ENCODE peak calls at places on chromosomes 2 and 18, in six cellular contexts. C is GM23248; N is tibial artery; I is CD8-positive, alpha-beta T cell; X is right atrium auricular region; V is cardiac muscle cell. U is an unnamed sample.

GRCh38 chr2:161078211-161078539 is 82.1 kb upstream of the TANK start:
- DNase-seq in X (no peak), C (no peak), I (no peak), N (no peak), V (no peak), U (no peak)

GRCh38 chr2:36734304-36734703 is 37.8 kb downstream of the VIT start:
- DNase-seq in V (peak; percentile 47), I (no peak), C (peak; percentile 38), N (no peak), X (no peak), U (no peak)

GRCh38 chr2:24697792-24698191 is 95.4 kb downstream of the PTRHD1 start:
- DNase-seq in X (no peak), N (no peak), V (no peak), I (no peak), C (no peak), U (no peak)

GRCh38 chr2:226151157-226151556 is 648.5 kb downstream of the IRS1 start:
- DNase-seq in X (no peak), I (no peak), N (no peak), C (no peak), V (no peak), U (no peak)

GRCh38 chr2:82301506-82301905 is 1997.0 kb upstream of the LRRTM1 start:
- DNase-seq in N (no peak), X (no peak), I (no peak), C (no peak), V (no peak), U (no peak)

GRCh38 chr2:132754392-132754791 is 84.4 kb upstream of the LYPD1 start:
- DNase-seq in N (no peak), X (no peak), V (no peak), C (no peak), I (no peak), U (no peak)

GRCh38 chr18:51070545-51070944 is 40.5 kb downstream of the SMAD4 start:
- DNase-seq in N (no peak), C (peak; percentile 87), V (peak; percentile 86), I (no peak), X (no peak), U (no peak)

GRCh38 chr18:57813245-57813644 is 10.1 kb upstream of the ATP8B1 start:
- DNase-seq in N (no peak), C (peak; percentile 93), X (no peak), V (peak; percentile 75), I (no peak), U (no peak)

GRCh38 chr2:12592296-12592695 is 124.4 kb upstream of the TRIB2 start:
- DNase-seq in C (no peak), I (no peak), X (no peak), V (peak; percentile 21), N (no peak), U (no peak)

GRCh38 chr18:79507076-79507545 is 111.4 kb downstream of the NFATC1 start:
- DNase-seq in I (peak; percentile 40), N (peak; percentile 72), C (peak; percentile 79), X (peak; percentile 89), V (peak; percentile 92), U (peak; percentile 44)

GRCh38 chr2:42959993-42960834 is 167.8 kb upstream of the HAAO start:
- DNase-seq in N (no peak), V (no peak), I (no peak), C (no peak), X (no peak), U (no peak)

DNA sequence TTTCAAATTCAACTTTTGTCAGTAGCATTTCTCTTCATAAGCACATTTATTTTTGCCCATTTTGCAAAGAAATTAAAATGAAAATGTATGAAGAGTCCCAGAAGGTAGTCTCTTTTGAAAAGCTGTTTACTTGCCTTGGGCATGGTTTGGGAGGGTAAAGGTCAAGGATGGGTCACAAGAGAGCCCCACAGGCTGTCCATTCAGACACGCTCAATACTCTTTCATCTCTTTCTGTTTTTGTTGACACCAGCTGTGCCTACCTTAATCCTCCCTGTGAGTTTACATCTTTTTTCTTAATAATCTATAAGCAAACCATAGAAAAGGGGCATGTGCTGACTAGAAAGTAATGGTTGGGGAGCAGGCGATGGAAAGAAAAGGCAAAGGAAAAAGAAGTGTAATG is 49.6 kb upstream of the KLF7 start:
- DNase-seq in X (no peak), C (no peak), V (no peak), I (no peak), N (no peak), U (no peak)
- H3K4me1 ChIP-seq in X (no peaks in the 10 kb centered on the region), C (peaks cover 9% of the 10 kb centered on the region), V (peaks cover 5% of the 10 kb centered on the region), I (no peaks in the 10 kb centered on the region), N (no peaks in the 10 kb centered on the region), U (no peaks in the 10 kb centered on the region)

GRCh38 chr18:5975111-5975622 is 79.8 kb upstream of the TMEM200C start:
- DNase-seq in I (no peak), X (no peak), N (no peak), C (peak; percentile 83), V (peak; percentile 49), U (no peak)
- H3K27ac ChIP-seq in I (no peak overlapping the region), X (no peak overlapping the region), N (no peak overlapping the region), C (no peak overlapping the region), V (no peak overlapping the region), U (no peak overlapping the region)

DNA sequence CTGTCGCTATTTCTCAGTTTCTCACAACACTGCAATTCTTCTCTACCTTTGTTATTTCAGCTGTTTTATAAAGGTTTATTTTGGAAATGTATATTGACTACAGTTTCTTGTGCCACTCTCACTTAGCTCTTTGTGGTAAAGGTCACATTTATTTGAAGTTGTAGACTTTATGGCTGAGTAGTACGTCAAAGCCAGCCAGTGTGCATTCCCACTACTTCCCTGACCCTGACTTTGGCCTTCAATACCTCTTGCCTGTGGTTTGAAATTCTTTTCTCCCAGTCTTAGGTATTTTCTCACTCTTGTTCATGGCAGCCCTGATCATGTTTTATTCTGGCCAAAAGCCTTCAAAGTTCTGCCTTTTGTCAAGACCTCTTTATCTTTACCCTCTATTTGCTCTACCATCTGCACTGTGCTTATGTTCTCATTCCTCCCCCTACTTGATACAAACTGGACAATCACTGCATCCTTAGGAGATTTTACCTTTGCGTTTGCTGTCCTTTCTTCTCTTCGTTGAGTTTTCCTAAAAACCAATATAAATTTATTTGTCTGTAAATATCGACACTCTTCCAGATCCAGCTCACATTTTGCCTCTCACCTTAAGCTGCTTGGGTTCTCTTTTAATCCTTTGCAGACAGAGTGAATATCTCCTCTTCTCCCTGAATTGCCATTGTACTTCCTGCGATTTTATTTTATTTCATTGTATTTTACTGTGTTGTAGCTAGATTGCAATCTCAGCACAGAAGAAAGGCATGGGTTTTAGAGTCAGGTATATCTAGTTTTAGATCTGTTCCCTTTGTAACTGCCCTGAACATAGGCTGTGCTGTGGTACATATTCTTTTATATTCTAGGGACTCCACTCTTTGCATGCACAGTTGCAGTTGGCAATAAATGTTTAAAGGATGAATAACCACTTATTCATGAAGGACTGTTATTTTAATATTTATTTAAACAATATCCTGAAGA is 31.2 kb downstream of the GULP1 start:
- DNase-seq in X (no peak), V (no peak), N (no peak), C (peak; percentile 44), I (no peak), U (no peak)
- H3K4me1 ChIP-seq in X (peaks cover 7% of the 10 kb centered on the region), V (peaks cover 19% of the 10 kb centered on the region), N (no peaks in the 10 kb centered on the region), C (peaks cover 20% of the 10 kb centered on the region), I (no peaks in the 10 kb centered on the region), U (no peaks in the 10 kb centered on the region)

GRCh38 chr2:181073896-181074295 is 93.5 kb downstream of the UBE2E3 start:
- DNase-seq in I (no peak), C (peak; percentile 18), X (no peak), N (no peak), V (peak; percentile 47), U (no peak)
- H3K27ac ChIP-seq in I (no peak overlapping the region), C (no peak overlapping the region), X (no peak overlapping the region), N (no peak overlapping the region), V (no peak overlapping the region), U (no peak overlapping the region)

GRCh38 chr2:98454073-98454472 is 9.4 kb downstream of the INPP4A start:
- DNase-seq in I (no peak), N (no peak), C (no peak), X (no peak), V (no peak), U (no peak)

GRCh38 chr2:98452396-98453027 is 7.9 kb downstream of the INPP4A start:
- DNase-seq in X (no peak), V (no peak), C (no peak), I (no peak), N (no peak), U (no peak)

GRCh38 chr2:98455494-98455976 is 10.9 kb downstream of the INPP4A start:
- DNase-seq in N (no peak), V (no peak), I (peak; percentile 49), X (no peak), C (peak; percentile 36), U (peak; percentile 52)

GRCh38 chr2:98454500-98455235 is 10.0 kb downstream of the INPP4A start:
- DNase-seq in N (no peak), V (peak; percentile 30), X (no peak), I (peak; percentile 32), C (peak; percentile 30), U (no peak)

GRCh38 chr2:98453531-98453930 is 8.9 kb downstream of the INPP4A start:
- DNase-seq in C (no peak), X (no peak), I (no peak), N (no peak), V (no peak), U (no peak)
- H3K4me1 ChIP-seq in C (peaks cover 20% of the 10 kb centered on the region), X (peaks cover 46% of the 10 kb centered on the region), I (peaks cover 98% of the 10 kb centered on the region), N (peaks cover 4% of the 10 kb centered on the region), V (no peaks in the 10 kb centered on the region), U (peaks cover 96% of the 10 kb centered on the region)

GRCh38 chr18:7079231-7079630 is 38.4 kb downstream of the LAMA1 start:
- DNase-seq in C (no peak), V (no peak), N (no peak), X (no peak), I (no peak), U (no peak)

GRCh38 chr18:7084080-7084765 is 33.4 kb downstream of the LAMA1 start:
- DNase-seq in V (peak; percentile 64), N (no peak), I (no peak), X (no peak), C (peak; percentile 74), U (no peak)

GRCh38 chr18:7082666-7083065 is 34.9 kb downstream of the LAMA1 start:
- DNase-seq in X (no peak), I (no peak), C (no peak), V (no peak), N (no peak), U (no peak)

GRCh38 chr18:7089369-7089768 is 28.2 kb downstream of the LAMA1 start:
- DNase-seq in N (no peak), I (no peak), X (no peak), V (no peak), C (no peak), U (no peak)

DNA sequence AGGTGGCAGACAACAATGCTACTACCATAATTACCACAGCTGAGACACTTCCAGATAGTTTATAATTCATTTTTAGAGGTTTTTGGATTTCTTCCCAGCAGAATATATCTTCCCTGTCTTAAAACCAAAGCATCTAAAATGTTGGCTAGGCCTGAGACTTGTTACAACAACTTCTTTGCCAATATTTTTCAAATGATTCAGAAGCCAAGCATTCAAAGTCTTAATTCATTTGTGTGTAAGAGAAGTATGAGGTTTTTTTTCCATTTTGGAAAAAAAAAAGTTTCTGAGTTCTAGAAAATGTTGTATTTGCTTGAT is 32.9 kb downstream of the LAMA1 start:
- DNase-seq in I (no peak), V (peak; percentile 90), X (no peak), C (peak; percentile 90), N (no peak), U (no peak)
- H3K27ac ChIP-seq in I (no peak overlapping the region), V (peak overlapping the region; percentile 68), X (peak overlapping the region; percentile 65), C (peak overlapping the region; percentile 94), N (peak overlapping the region; percentile 74), U (no peak overlapping the region)

GRCh38 chr2:109304248-109304647 is 175.2 kb downstream of the SH3RF3 start:
- DNase-seq in X (no peak), N (no peak), V (no peak), C (no peak), I (no peak), U (no peak)
- H3K4me1 ChIP-seq in X (peaks cover 24% of the 10 kb centered on the region), N (peaks cover 16% of the 10 kb centered on the region), V (peaks cover 11% of the 10 kb centered on the region), C (no peaks in the 10 kb centered on the region), I (no peaks in the 10 kb centered on the region), U (no peaks in the 10 kb centered on the region)

GRCh38 chr2:205619600-205619999 is 62.7 kb upstream of the NRP2 start:
- DNase-seq in N (no peak), X (no peak), I (no peak), V (no peak), C (no peak), U (no peak)
- H3K27ac ChIP-seq in N (no peak overlapping the region), X (no peak overlapping the region), I (no peak overlapping the region), V (no peak overlapping the region), C (no peak overlapping the region), U (no peak overlapping the region)

U was measured in naive thymus-derived CD4-positive, alpha-beta T cell.